ENCODE peak calls at places on chromosomes 1 and 21, in six cellular contexts. F, P, E, S, K and L are unnamed samples. For H3K27me3 and H3K9me3, the result is how much of the 10 kb centered on the place peaks cover.

GRCh38 chr1:117096871-117097842 is 24.4 kb downstream of the TRIM45 start:
- DNase-seq in F (peak), P (peak), E (no peak), S (no peak), K (no peak), L (no peak)

GRCh38 chr1:173122344-173122880 is 71.7 kb upstream of the TNFSF18 start:
- DNase-seq in F (peak), P (no peak), E (no peak), S (no peak), K (no peak), L (no peak)

GRCh38 chr1:12161662-12162458 is 4.9 kb upstream of the TNFRSF1B start:
- DNase-seq in F (peak), P (peak), E (peak), S (peak), K (no peak), L (no peak)

GRCh38 chr1:201216395-201217085 is 25.9 kb downstream of the IGFN1 start:
- DNase-seq in F (no peak), P (no peak), E (no peak), S (no peak), K (no peak), L (no peak)

GRCh38 chr1:84750110-84750509 is 59.8 kb upstream of the SSX2IP start:
- DNase-seq in F (no peak), P (no peak), E (no peak), S (no peak), K (no peak), L (no peak)

GRCh38 chr1:170284016-170284415 is 138.3 kb downstream of the NTMT2 start:
- DNase-seq in F (no peak), P (no peak), E (no peak), S (no peak), K (no peak), L (no peak)

GRCh38 chr1:185338719-185339622 is 21.9 kb upstream of the IVNS1ABP start:
- DNase-seq in F (no peak), P (peak), E (peak), S (peak), K (no peak), L (peak)

GRCh38 chr1:204317170-204317569 is 42.6 kb downstream of the PLEKHA6 start:
- DNase-seq in F (no peak), P (no peak), E (no peak), S (no peak), K (no peak), L (no peak)

GRCh38 chr1:169584483-169585144 is 1.7 kb downstream of the F5 start:
- DNase-seq in F (no peak), P (no peak), E (no peak), S (no peak), K (no peak), L (no peak)

GRCh38 chr1:205928256-205928655 is 15.0 kb downstream of the SLC26A9 start:
- DNase-seq in F (no peak), P (no peak), E (no peak), S (no peak), K (no peak), L (no peak)

GRCh38 chr1:121408354-121408753 is 223.6 kb downstream of the SRGAP2C start:
- DNase-seq in F (no peak), P (no peak), E (no peak), S (no peak), K (no peak), L (no peak)

GRCh38 chr1:241717975-241718374 is 65.9 kb downstream of the WDR64 start:
- DNase-seq in F (no peak), P (no peak), E (no peak), S (no peak), K (no peak), L (no peak)

GRCh38 chr1:82759035-82759434 is 958.3 kb downstream of the ADGRL2 start:
- DNase-seq in F (no peak), P (no peak), E (no peak), S (no peak), K (no peak), L (no peak)

GRCh38 chr21:28758042-28758882 is 234.4 kb downstream of the LTN1 start:
- DNase-seq in F (no peak), P (no peak), E (no peak), S (no peak), K (no peak), L (no peak)

GRCh38 chr1:197604327-197604726 is 171.0 kb downstream of the DENND1B start:
- DNase-seq in F (no peak), P (no peak), E (no peak), S (no peak), K (no peak), L (no peak)

GRCh38 chr1:233885196-233886028 is 19.1 kb upstream of the SLC35F3 start:
- DNase-seq in F (no peak), P (peak), E (no peak), S (no peak), K (no peak), L (no peak)

GRCh38 chr1:94801919-94802546 is 18.1 kb upstream of the SLC44A3 start:
- DNase-seq in F (peak), P (peak), E (peak), S (peak), K (peak), L (no peak)

GRCh38 chr1:23325393-23325792 is 18.7 kb downstream of the HNRNPR start:
- DNase-seq in F (no peak), P (no peak), E (no peak), S (no peak), K (no peak), L (no peak)

GRCh38 chr1:206930210-206930798 is 8.6 kb upstream of the FCMR start:
- DNase-seq in F (no peak), P (no peak), E (no peak), S (no peak), K (no peak), L (no peak)

GRCh38 chr1:91221017-91221416 is 183.6 kb downstream of the HFM1 start:
- DNase-seq in F (no peak), P (no peak), E (no peak), S (no peak), K (no peak), L (no peak)

GRCh38 chr1:86207323-86207722 is 50.8 kb upstream of the COL24A1 start:
- DNase-seq in F (peak), P (peak), E (no peak), S (no peak), K (no peak), L (no peak)

GRCh38 chr1:42962641-42963377 is 4.1 kb upstream of the SLC2A1 start:
- DNase-seq in F (peak), P (peak), E (no peak), S (no peak), K (no peak), L (no peak)

GRCh38 chr21:31658053-31658452 is 1.4 kb upstream of the SOD1 start:
- DNase-seq in F (no peak), P (no peak), E (no peak), S (no peak), K (no peak), L (no peak)

GRCh38 chr1:205506409-205507196 is 2.1 kb downstream of the CDK18 start:
- DNase-seq in F (no peak), P (no peak), E (no peak), S (no peak), K (no peak), L (no peak)

GRCh38 chr1:105437847-105438246 is 1618.6 kb upstream of the PRMT6 start:
- DNase-seq in F (no peak), P (no peak), E (no peak), S (no peak), K (no peak), L (no peak)

GRCh38 chr1:17335821-17336718 is 28.1 kb downstream of the PADI4 start:
- DNase-seq in F (peak), P (peak), E (peak), S (peak), K (peak), L (peak)

GRCh38 chr1:196660912-196661311 is 9.1 kb downstream of the CFH start:
- DNase-seq in F (peak), P (no peak), E (no peak), S (peak), K (peak), L (peak)

GRCh38 chr1:225917536-225917935 is 6.5 kb downstream of the PYCR2 start:
- DNase-seq in F (peak), P (peak), E (no peak), S (no peak), K (no peak), L (no peak)

GRCh38 chr1:206693592-206693991 is 8.9 kb downstream of the MAPKAPK2 start:
- DNase-seq in F (peak), P (peak), E (peak), S (no peak), K (no peak), L (no peak)

GRCh38 chr1:154993572-154994268 is at the start of gene LENEP:
- DNase-seq in F (no peak), P (no peak), E (no peak), S (no peak), K (no peak), L (no peak)

GRCh38 chr1:97832490-97832889 is 88.3 kb downstream of the DPYD start:
- DNase-seq in F (no peak), P (peak), E (peak), S (no peak), K (no peak), L (no peak)

GRCh38 chr1:27102707-27103468 is 52.0 kb downstream of the SLC9A1 start:
- DNase-seq in F (peak), P (no peak), E (peak), S (peak), K (peak), L (peak)
- H3K27ac ChIP-seq in F (no peak), P (no peak), E (no peak), S (no peak), K (no peak), L (no peak)

GRCh38 chr21:44443291-44443890 is 11.9 kb upstream of the LRRC3 start:
- DNase-seq in F (no peak), P (no peak), E (no peak), S (no peak), K (no peak), L (no peak)
- H3K27me3 ChIP-seq in F (under half), P (under half), E (under half), S (half or more), K (under half), L (under half)

GRCh38 chr1:147246044-147246690 is 3.7 kb downstream of the CHD1L start:
- DNase-seq in F (peak), P (no peak), E (no peak), S (no peak), K (no peak), L (no peak)
- H3K9me3 ChIP-seq in F (under half), P (under half), E (under half), S (under half), K (under half), L (under half)

DNA sequence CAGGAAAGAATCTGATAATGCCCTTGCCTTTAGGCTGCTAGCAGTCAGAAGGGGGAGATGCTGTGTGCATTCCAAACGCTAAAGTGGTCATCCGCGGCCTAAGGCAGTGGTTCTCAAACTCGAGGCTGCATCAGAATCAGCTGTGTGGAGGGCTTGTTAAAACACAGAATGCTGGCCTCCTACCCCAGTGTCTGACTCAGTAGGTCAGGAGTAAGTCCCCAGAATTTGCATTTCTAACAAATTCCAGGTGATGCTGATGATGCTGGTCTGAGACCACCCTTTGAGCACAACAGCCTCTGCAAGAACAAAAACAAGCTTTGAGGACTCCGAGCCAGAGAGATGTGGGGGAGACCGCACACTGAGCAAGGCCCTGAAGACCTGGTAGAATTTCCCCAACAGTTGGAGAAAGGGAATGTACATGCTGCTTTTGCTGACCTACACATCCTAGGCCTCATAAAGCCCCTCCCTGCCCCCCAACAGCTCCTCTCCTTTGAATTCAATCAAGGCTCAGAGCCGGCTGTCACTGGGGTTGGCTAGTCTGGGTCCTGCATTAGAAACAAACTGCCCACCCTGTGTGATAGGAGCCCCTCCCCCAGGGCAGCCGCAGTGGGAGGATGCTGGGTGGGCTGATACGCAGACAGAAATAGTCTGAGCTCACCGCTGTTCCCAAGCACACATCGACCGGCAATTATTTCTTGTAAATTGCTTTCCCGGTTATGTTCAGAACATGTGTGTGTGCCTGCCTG is 27.1 kb downstream of the SHISAL2A start:
- DNase-seq in F (no peak), P (no peak), E (no peak), S (no peak), K (no peak), L (no peak)
- H3K27ac ChIP-seq in F (no peak), P (no peak), E (no peak), S (no peak), K (no peak), L (no peak)

GRCh38 chr21:25638634-25639166 is 358 bp upstream of the JAM2 start:
- DNase-seq in F (peak), P (no peak), E (no peak), S (no peak), K (peak), L (no peak)
- H3K27me3 ChIP-seq in F (under half), P (under half), E (under half), S (under half), K (under half), L (under half)

DNA sequence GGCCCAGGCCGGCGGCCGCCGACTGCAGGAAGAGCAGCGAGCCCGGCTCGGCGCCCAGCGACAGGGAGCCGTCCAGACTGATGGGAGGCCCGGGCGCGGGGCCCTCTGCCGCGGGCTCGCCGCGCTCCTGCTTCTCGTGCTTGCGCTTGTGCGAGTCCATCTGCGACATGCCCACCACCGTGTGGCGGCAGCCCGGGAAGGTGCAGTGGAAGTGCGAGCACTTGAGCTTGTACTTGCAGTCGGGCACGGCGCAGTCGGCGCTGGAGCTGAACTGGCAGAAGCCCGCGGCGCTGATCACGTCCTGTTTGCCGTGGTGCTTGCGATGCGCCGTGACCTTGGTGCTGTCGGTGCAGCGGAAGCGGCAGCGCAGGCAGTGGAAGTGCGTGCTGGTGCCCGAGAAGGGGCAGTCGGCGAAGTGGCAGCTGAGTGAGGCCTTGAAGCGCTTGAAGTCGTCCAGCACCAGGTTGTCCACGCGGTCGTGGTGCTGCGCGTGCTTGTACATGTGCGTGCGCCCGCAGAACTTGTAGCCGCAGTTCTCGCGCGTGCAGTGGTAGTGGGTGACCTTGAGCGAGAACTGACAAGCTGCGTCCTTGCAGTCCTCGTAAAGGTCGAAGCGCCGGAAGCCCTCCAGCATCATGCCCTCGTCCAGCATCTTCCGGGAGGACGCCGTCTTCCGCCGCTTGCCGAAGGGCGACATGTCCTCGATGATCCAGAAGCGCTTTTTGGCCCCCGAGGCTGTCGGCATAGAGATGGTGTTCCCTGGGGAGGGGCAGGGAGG is 157.0 kb downstream of the CASZ1 start:
- DNase-seq in F (no peak), P (no peak), E (no peak), S (no peak), K (no peak), L (no peak)
- H3K9me3 ChIP-seq in F (under half), P (under half), E (under half), S (under half), K (under half), L (under half)

DNA sequence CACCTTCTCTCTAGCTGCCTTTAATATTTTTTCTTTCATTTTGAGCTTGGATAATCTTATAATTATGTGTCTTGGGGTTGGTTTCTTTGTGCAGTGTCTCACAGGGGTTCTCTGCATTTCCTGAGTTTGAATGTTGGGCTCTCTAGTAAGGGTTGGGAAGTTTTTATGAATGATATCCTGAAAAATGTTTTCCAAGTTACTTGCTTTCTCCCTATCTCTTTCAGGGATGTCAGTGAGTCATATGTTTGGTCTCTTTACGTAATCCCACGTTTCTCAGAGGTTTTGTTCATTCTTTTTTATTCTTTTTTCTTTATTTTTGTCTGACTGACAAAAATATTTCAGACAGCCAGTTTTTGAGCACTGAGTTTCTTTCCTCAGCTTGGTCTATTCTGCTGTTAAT is 55.4 kb upstream of the CCDC190 start:
- DNase-seq in F (peak), P (peak), E (no peak), S (no peak), K (no peak), L (no peak)
- H3K27ac ChIP-seq in F (no peak), P (peak), E (no peak), S (no peak), K (no peak), L (no peak)

DNA sequence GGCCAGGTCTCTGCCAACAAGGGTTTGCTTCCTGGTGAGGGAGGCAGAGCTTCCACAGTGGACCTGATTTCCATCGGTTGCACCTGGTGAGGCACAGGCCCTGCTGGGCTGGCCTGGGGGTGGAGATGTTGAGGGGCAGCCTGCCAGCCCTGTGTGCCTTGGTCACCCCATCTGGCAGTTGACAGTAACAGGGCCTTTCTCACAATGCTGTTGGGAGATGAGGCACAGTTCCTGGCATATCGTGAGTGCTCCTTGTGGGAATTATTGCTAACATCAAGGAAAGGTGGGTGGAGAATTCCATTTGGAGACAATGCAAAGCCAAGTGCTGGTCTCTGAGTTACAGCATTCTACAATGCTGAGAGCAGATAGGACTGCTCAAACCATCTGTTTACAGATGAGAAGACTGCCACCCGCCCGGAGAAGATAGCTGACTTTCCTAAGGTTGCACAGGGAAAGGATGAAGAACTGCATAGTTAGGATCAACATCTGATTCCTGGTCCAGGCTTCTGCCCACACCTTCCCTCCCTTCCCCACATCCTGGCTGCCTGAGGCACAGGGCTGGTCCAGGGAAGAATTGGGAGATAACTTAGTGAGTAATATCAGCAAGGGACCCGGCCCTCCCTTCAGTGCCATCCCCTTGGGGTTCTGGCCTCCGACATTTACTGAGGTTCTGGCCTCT is 1.8 kb downstream of the SERINC2 start:
- DNase-seq in F (no peak), P (no peak), E (peak), S (no peak), K (no peak), L (no peak)
- H3K27me3 ChIP-seq in F (under half), P (under half), E (under half), S (under half), K (under half), L (under half)

GRCh38 chr1:51515982-51516638 is 3.0 kb downstream of the EPS15 start:
- DNase-seq in F (no peak), P (no peak), E (no peak), S (no peak), K (no peak), L (no peak)
- H3K9me3 ChIP-seq in F (under half), P (under half), E (under half), S (under half), K (under half), L (under half)